ENCODE peak calls at places on chromosome 14, in seven cellular contexts. A, V, M, X, K, D and J are unnamed samples.

GRCh38 chr14:58131386-58131785 is 20.6 kb downstream of the ARMH4 start:
- DNase-seq in A (no peak), K (peak; percentile 67), D (no peak), V (peak; percentile 51), X (no peak), M (no peak), J (no peak)

GRCh38 chr14:64952598-64953309 is 10.2 kb upstream of the GPX2 start:
- DNase-seq in D (no peak), M (no peak), K (no peak), V (peak; percentile 80), A (no peak), X (no peak), J (no peak)

GRCh38 chr14:36660736-36661505 is 739 bp upstream of the PAX9 start:
- DNase-seq in X (no peak), M (no peak), D (no peak), K (no peak), A (no peak), V (no peak), J (peak; percentile 30)

GRCh38 chr14:97266653-97267052 is 469.5 kb downstream of the VRK1 start:
- DNase-seq in A (no peak), M (peak; percentile 53), X (no peak), V (peak; percentile 86), K (no peak), D (peak; percentile 2), J (peak; percentile 11)

GRCh38 chr14:101219896-101220703 is 316.6 kb upstream of the RTL1 start:
- DNase-seq in V (no peak), D (no peak), K (no peak), M (peak; percentile 14), A (no peak), X (no peak), J (no peak)

GRCh38 chr14:105944632-105945610 is 418.5 kb downstream of the TMEM121 start:
- DNase-seq in M (peak; percentile 74), V (no peak), X (peak; percentile 63), K (no peak), D (no peak), A (peak; percentile 56), J (peak; percentile 80)

GRCh38 chr14:99037777-99038176 is 234.2 kb downstream of the BCL11B start:
- DNase-seq in X (no peak), V (peak; percentile 46), D (no peak), K (no peak), A (no peak), M (no peak), J (no peak)

GRCh38 chr14:105891221-105891602 is 364.8 kb downstream of the TMEM121 start:
- DNase-seq in K (no peak), A (no peak), D (no peak), M (no peak), V (no peak), X (no peak), J (no peak)

GRCh38 chr14:54349713-54350112 is 47.1 kb upstream of the CDKN3 start:
- DNase-seq in D (no peak), M (no peak), X (no peak), V (no peak), K (no peak), A (no peak), J (no peak)

GRCh38 chr14:103073876-103074698 is 9.9 kb upstream of the LBHD2 start:
- DNase-seq in X (no peak), K (no peak), D (no peak), V (no peak), M (no peak), A (no peak), J (no peak)

GRCh38 chr14:55581011-55581806 is 1.2 kb downstream of the KTN1 start:
- DNase-seq in X (peak; percentile 31), M (peak; percentile 75), K (no peak), V (peak; percentile 76), D (peak; percentile 58), A (peak; percentile 34), J (no peak)

GRCh38 chr14:101761881-101762529 is 496 bp downstream of the PPP2R5C start:
- DNase-seq in V (no peak), M (peak; percentile 63), X (peak; percentile 33), K (no peak), D (peak; percentile 19), A (no peak), J (peak; percentile 42)

GRCh38 chr14:90408713-90409112 is 11.9 kb downstream of the CALM1 start:
- DNase-seq in D (peak; percentile 38), A (no peak), X (no peak), V (peak; percentile 23), M (no peak), K (peak; percentile 23), J (no peak)

GRCh38 chr14:84071061-84071460 is 1458.9 kb upstream of the FLRT2 start:
- DNase-seq in A (no peak), K (no peak), M (no peak), X (no peak), D (no peak), V (no peak), J (no peak)

GRCh38 chr14:61555056-61555838 is 140.1 kb upstream of the HIF1A start:
- DNase-seq in V (no peak), X (no peak), K (peak; percentile 75), D (no peak), M (no peak), A (no peak), J (no peak)

GRCh38 chr14:58871972-58872530 is 234.3 kb downstream of the DACT1 start:
- DNase-seq in D (no peak), K (peak; percentile 38), V (no peak), X (no peak), A (no peak), M (no peak), J (no peak)

GRCh38 chr14:50977863-50978520 is 33.7 kb upstream of the PYGL start:
- DNase-seq in K (no peak), V (no peak), D (no peak), X (no peak), M (no peak), A (no peak), J (peak; percentile 17)
- H3K4me3 ChIP-seq in K (no peak overlapping the region), V (no peak overlapping the region), D (no peak overlapping the region), X (no peak overlapping the region), M (no peak overlapping the region), A (no peak overlapping the region), J (no peak overlapping the region)

GRCh38 chr14:21263284-21264024 is 5.8 kb downstream of the HNRNPC start:
- DNase-seq in K (peak; percentile 49), V (no peak), A (no peak), M (no peak), X (no peak), D (peak; percentile 29), J (no peak)

GRCh38 chr14:21258889-21259787 is 10.1 kb downstream of the HNRNPC start:
- DNase-seq in K (no peak), X (no peak), M (no peak), V (no peak), A (no peak), D (peak; percentile 8), J (no peak)

GRCh38 chr14:21262410-21262809 is 6.8 kb downstream of the HNRNPC start:
- DNase-seq in K (no peak), X (no peak), D (no peak), A (no peak), V (no peak), M (no peak), J (no peak)

GRCh38 chr14:21264025-21264801 is 5.0 kb downstream of the HNRNPC start:
- DNase-seq in M (no peak), X (no peak), A (no peak), D (peak; percentile 84), K (peak; percentile 91), V (no peak), J (peak; percentile 39)

GRCh38 chr14:21261824-21262223 is 7.4 kb downstream of the HNRNPC start:
- DNase-seq in K (no peak), M (no peak), A (no peak), V (no peak), X (no peak), D (no peak), J (no peak)
- H3K4me1 ChIP-seq in K (peaks cover 10% of the 10 kb centered on the region), M (peaks cover 92% of the 10 kb centered on the region), A (peaks cover 43% of the 10 kb centered on the region), V (no peaks in the 10 kb centered on the region), X (peaks cover 86% of the 10 kb centered on the region), D (peaks cover 20% of the 10 kb centered on the region), J (no peaks in the 10 kb centered on the region)

GRCh38 chr14:38211258-38211735 is 3.6 kb downstream of the SSTR1 start:
- DNase-seq in D (peak; percentile 31), A (no peak), X (no peak), V (no peak), K (no peak), M (no peak), J (peak; percentile 56)

GRCh38 chr14:38208825-38209562 is 1.3 kb downstream of the SSTR1 start:
- DNase-seq in M (no peak), D (peak; percentile 70), A (no peak), V (no peak), K (peak; percentile 74), X (no peak), J (peak; percentile 95)

GRCh38 chr14:38209572-38210159 is 2.0 kb downstream of the SSTR1 start:
- DNase-seq in K (no peak), M (no peak), A (no peak), D (no peak), X (no peak), V (no peak), J (peak; percentile 32)

GRCh38 chr14:38210168-38210567 is 2.5 kb downstream of the SSTR1 start:
- DNase-seq in A (no peak), V (no peak), M (no peak), X (no peak), D (peak; percentile 39), K (peak; percentile 86), J (peak; percentile 54)

GRCh38 chr14:38210587-38211257 is 3.0 kb downstream of the SSTR1 start:
- DNase-seq in D (peak; percentile 75), A (no peak), X (no peak), K (peak; percentile 70), V (no peak), M (no peak), J (peak; percentile 52)
- H3K4me3 ChIP-seq in D (peak overlapping the region; percentile 65), A (peak overlapping the region; percentile 46), X (no peak overlapping the region), K (peak overlapping the region; percentile 61), V (no peak overlapping the region), M (peak overlapping the region; percentile 31), J (peak overlapping the region; percentile 72)

GRCh38 chr14:104659764-104660523 is 29.5 kb upstream of the INF2 start:
- DNase-seq in D (no peak), M (no peak), X (no peak), V (no peak), K (peak; percentile 18), A (no peak), J (no peak)
- H3K4me1 ChIP-seq in D (peaks cover 6% of the 10 kb centered on the region), M (no peaks in the 10 kb centered on the region), X (peaks cover 31% of the 10 kb centered on the region), V (no peaks in the 10 kb centered on the region), K (no peaks in the 10 kb centered on the region), A (no peaks in the 10 kb centered on the region), J (no peaks in the 10 kb centered on the region)

DNA sequence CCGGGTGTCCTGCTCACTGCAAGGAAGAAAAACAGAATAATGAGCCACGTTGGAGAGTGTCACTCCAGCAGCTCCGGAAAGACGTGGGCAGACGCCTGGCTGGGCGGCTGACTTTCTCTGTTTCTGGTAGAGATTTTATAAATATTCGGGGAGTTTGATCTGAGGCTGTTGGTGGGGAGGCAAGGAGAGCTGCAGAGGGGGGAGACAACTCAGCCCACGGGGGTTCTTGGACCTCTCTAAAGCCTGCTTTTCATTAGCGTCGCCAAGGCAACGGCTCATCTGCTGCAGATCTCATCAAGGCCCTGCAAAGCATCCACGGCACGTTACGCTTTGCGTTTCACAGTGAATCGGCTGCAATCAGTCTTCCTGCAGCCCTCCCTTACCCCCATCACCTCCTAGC is 207.2 kb downstream of the ZFP36L1 start:
- DNase-seq in K (peak; percentile 11), A (no peak), V (no peak), M (no peak), X (no peak), D (no peak), J (no peak)
- H3K4me3 ChIP-seq in K (no peak overlapping the region), A (no peak overlapping the region), V (no peak overlapping the region), M (no peak overlapping the region), X (no peak overlapping the region), D (no peak overlapping the region), J (no peak overlapping the region)